ENCODE peak calls at places on chromosome 9, in six cellular contexts. O is colonic mucosa, X is fibroblast of lung, W is heart left ventricle, I is left lung, V is neural progenitor cell. J is an unnamed sample.

GRCh38 chr9:38393128-38393809 is 767 bp downstream of the ALDH1B1 start:
- DNase-seq in O (no peak), X (no peak), W (no peak), I (no peak), V (no peak), J (no peak)

GRCh38 chr9:136300866-136301265 is 3.0 kb downstream of the CCDC187 start:
- DNase-seq in O (no peak), X (no peak), W (no peak), I (no peak), V (no peak), J (no peak)

GRCh38 chr9:2180171-2180570 is 165.0 kb downstream of the SMARCA2 start:
- DNase-seq in O (no peak), X (no peak), W (no peak), I (no peak), V (peak; percentile 13), J (no peak)

GRCh38 chr9:37582548-37583157 is 6.5 kb upstream of the FBXO10 start:
- DNase-seq in O (no peak), X (peak; percentile 64), W (no peak), I (no peak), V (peak; percentile 55), J (no peak)

GRCh38 chr9:36895744-36896260 is 138.3 kb downstream of the PAX5 start:
- DNase-seq in O (no peak), X (no peak), W (no peak), I (no peak), V (no peak), J (no peak)

GRCh38 chr9:37619806-37620205 is 27.4 kb upstream of the TOMM5 start:
- DNase-seq in O (no peak), X (no peak), W (no peak), I (no peak), V (no peak), J (no peak)

GRCh38 chr9:130241198-130241535 is 24.4 kb upstream of the HMCN2 start:
- DNase-seq in O (no peak), X (no peak), W (no peak), I (peak; percentile 3), V (no peak), J (no peak)

GRCh38 chr9:17004500-17004899 is 130.3 kb upstream of the CNTLN start:
- DNase-seq in O (no peak), X (peak; percentile 23), W (no peak), I (no peak), V (no peak), J (no peak)

GRCh38 chr9:120542701-120543490 is 37.1 kb downstream of the CDK5RAP2 start:
- DNase-seq in O (no peak), X (peak; percentile 8), W (no peak), I (no peak), V (no peak), J (no peak)

GRCh38 chr9:2132484-2133082 is 117.4 kb downstream of the SMARCA2 start:
- DNase-seq in O (no peak), X (peak; percentile 24), W (no peak), I (no peak), V (peak; percentile 42), J (no peak)

GRCh38 chr9:116190595-116190994 is 37.0 kb downstream of the PAPPA start:
- DNase-seq in O (no peak), X (no peak), W (no peak), I (no peak), V (no peak), J (no peak)

GRCh38 chr9:91945277-91946074 is 4.6 kb downstream of the ROR2 start:
- DNase-seq in O (peak; percentile 58), X (peak; percentile 22), W (no peak), I (no peak), V (peak; percentile 58), J (no peak)

GRCh38 chr9:129619787-129620668 is 873 bp downstream of the C9orf50 start:
- DNase-seq in O (no peak), X (peak; percentile 51), W (no peak), I (no peak), V (peak; percentile 72), J (no peak)

GRCh38 chr9:111118256-111118950 is 80.1 kb upstream of the LPAR1 start:
- DNase-seq in O (no peak), X (peak; percentile 77), W (no peak), I (no peak), V (no peak), J (no peak)

GRCh38 chr9:5579881-5580280 is 49.0 kb upstream of the RIC1 start:
- DNase-seq in O (no peak), X (no peak), W (no peak), I (no peak), V (no peak), J (no peak)

GRCh38 chr9:122218885-122219855 is 9.6 kb downstream of the LHX6 start:
- DNase-seq in O (no peak), X (no peak), W (no peak), I (no peak), V (peak; percentile 68), J (no peak)

GRCh38 chr9:86549920-86550319 is 195.7 kb upstream of the TUT7 start:
- DNase-seq in O (no peak), X (no peak), W (no peak), I (no peak), V (no peak), J (no peak)

GRCh38 chr9:133476941-133477340 is 2.0 kb downstream of the SLC2A6 start:
- DNase-seq in O (no peak), X (no peak), W (no peak), I (no peak), V (no peak), J (no peak)

GRCh38 chr9:99299214-99300102 is 77.4 kb downstream of the SEC61B start:
- DNase-seq in O (no peak), X (peak; percentile 68), W (no peak), I (no peak), V (peak; percentile 18), J (no peak)
- TF ChIP-seq CTCF in O (no peak), X (peak; percentile 25), W (peak; percentile 37), I (no peak), V (peak; percentile 54), J (peak; percentile 32)

DNA sequence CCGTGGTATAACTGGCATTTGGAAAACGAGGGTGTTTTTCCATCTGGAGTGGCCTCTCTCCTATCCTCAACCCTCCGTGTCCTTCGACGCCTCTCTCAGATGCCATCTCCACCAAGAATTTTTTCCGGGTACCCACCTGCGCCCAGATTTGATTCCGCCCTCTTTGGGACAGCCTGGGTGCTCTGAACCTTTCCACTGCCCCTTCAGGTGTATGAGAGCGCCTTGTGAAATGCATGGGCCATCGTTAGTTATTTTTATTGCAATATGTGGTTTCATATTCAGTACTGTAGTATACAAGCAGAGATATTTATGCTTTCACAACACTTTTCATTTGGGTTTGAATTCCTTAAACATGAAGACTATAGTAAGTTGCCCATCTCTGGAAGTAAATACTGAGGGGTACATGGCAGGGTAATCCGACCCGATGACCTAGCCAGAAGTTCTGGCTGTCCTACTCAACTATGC is 78.2 kb upstream of the IFNE start:
- DNase-seq in O (no peak), X (no peak), W (no peak), I (no peak), V (no peak), J (no peak)
- H3K4me1 ChIP-seq in O (no peaks in the 10 kb centered on the region), X (peaks cover 3% of the 10 kb centered on the region), W (peaks cover 9% of the 10 kb centered on the region), I (peaks cover 17% of the 10 kb centered on the region), V (peaks cover 8% of the 10 kb centered on the region), J (no peaks in the 10 kb centered on the region)

DNA sequence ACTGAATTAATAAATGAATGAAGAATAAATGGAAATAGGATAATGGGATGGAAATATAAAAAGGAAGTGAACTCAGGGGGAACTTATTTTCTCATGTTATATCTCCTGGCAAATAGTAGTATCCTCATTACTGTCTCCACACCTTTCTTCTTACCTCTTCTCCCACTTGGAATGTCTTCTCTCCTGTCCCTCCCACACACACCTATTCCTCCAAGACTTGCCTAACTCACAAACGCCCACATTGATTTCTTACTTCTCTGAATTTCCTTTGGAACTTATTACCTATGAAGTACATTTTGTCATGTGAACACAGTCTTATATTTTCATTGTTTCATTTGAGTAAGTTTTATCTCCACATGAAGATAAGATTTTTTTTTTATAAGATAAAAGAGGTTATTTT is 498.9 kb downstream of the NFIB start:
- DNase-seq in O (no peak), X (no peak), W (no peak), I (no peak), V (no peak), J (no peak)
- TF ChIP-seq CTCF in O (no peak), X (no peak), W (no peak), I (no peak), V (no peak), J (no peak)

GRCh38 chr9:109097156-109097555 is 22.6 kb downstream of the TMEM245 start:
- DNase-seq in O (no peak), X (no peak), W (no peak), I (no peak), V (no peak), J (no peak)
- H3K4me1 ChIP-seq in O (no peaks in the 10 kb centered on the region), X (peaks cover 10% of the 10 kb centered on the region), W (peaks cover 86% of the 10 kb centered on the region), I (peaks cover 48% of the 10 kb centered on the region), V (peaks cover 15% of the 10 kb centered on the region), J (peaks cover 43% of the 10 kb centered on the region)

J was measured in right lobe of liver.